ENCODE peak calls at places on chromosomes 2 and 18, in four cellular contexts. S is stomach, I is neural crest cell, T is PC-9. W is an unnamed sample.

GRCh38 chr2:68925298-68925885 is 27.3 kb downstream of the GKN2 start:
- DNase-seq in S (peak), I (peak), T (no peak), W (peak)

GRCh38 chr2:152246686-152247336 is 71.2 kb upstream of the STAM2 start:
- DNase-seq in S (no peak), I (no peak), T (no peak), W (no peak)

GRCh38 chr2:71100195-71100964 is 29.6 kb downstream of the MCEE start:
- DNase-seq in S (peak), I (peak), T (peak), W (peak)

GRCh38 chr2:96167407-96168013 is 22.3 kb upstream of the DUSP2 start:
- DNase-seq in S (no peak), I (no peak), T (no peak), W (no peak)

GRCh38 chr18:47174545-47175116 is 1.5 kb downstream of the IER3IP1 start:
- DNase-seq in S (no peak), I (no peak), T (peak), W (no peak)

GRCh38 chr2:46164581-46165301 is 132.5 kb upstream of the EPAS1 start:
- DNase-seq in S (peak), I (no peak), T (peak), W (no peak)

GRCh38 chr18:79588636-79589481 is 90.7 kb upstream of the CTDP1 start:
- DNase-seq in S (peak), I (no peak), T (no peak), W (no peak)

GRCh38 chr2:72011356-72011661 is 136.4 kb downstream of the CYP26B1 start:
- DNase-seq in S (peak), I (no peak), T (no peak), W (no peak)

GRCh38 chr2:42937171-42937875 is 144.9 kb upstream of the HAAO start:
- DNase-seq in S (no peak), I (no peak), T (no peak), W (no peak)

GRCh38 chr2:21811541-21811940 is 687.8 kb downstream of the TDRD15 start:
- DNase-seq in S (no peak), I (no peak), T (no peak), W (no peak)

GRCh38 chr2:11248-11941 is 34.9 kb downstream of the FAM110C start:
- DNase-seq in S (peak), I (peak), T (peak), W (peak)

GRCh38 chr2:182553483-182553882 is 126.6 kb upstream of the PDE1A start:
- DNase-seq in S (no peak), I (no peak), T (no peak), W (no peak)

GRCh38 chr18:57819671-57820460 is 16.8 kb upstream of the ATP8B1 start:
- DNase-seq in S (peak), I (no peak), T (peak), W (peak)

GRCh38 chr2:114001936-114002335 is 112.0 kb downstream of the ACTR3 start:
- DNase-seq in S (no peak), I (no peak), T (no peak), W (no peak)

GRCh38 chr2:102005989-102006885 is 14.5 kb downstream of the IL1R2 start:
- DNase-seq in S (peak), I (peak), T (no peak), W (peak)

GRCh38 chr2:3738454-3738853 is 35.1 kb downstream of the DCDC2C start:
- DNase-seq in S (no peak), I (peak), T (peak), W (peak)

GRCh38 chr18:388198-388597 is 112.3 kb downstream of the COLEC12 start:
- DNase-seq in S (no peak), I (no peak), T (no peak), W (no peak)

GRCh38 chr2:127205211-127206140 is 14.6 kb downstream of the CYP27C1 start:
- DNase-seq in S (no peak), I (no peak), T (no peak), W (no peak)

GRCh38 chr18:57813245-57813644 is 10.1 kb upstream of the ATP8B1 start:
- DNase-seq in S (no peak), I (no peak), T (peak), W (peak)

GRCh38 chr2:175137793-175138192 is 30.2 kb downstream of the ATF2 start:
- DNase-seq in S (no peak), I (no peak), T (peak), W (no peak)

GRCh38 chr2:161090401-161090800 is 69.8 kb upstream of the TANK start:
- DNase-seq in S (peak), I (no peak), T (no peak), W (no peak)

GRCh38 chr18:23881778-23882177 is 132.8 kb upstream of the TTC39C start:
- DNase-seq in S (peak), I (no peak), T (no peak), W (no peak)

GRCh38 chr2:179024445-179024844 is 25.5 kb downstream of the CCDC141 start:
- DNase-seq in S (no peak), I (no peak), T (no peak), W (no peak)